ENCODE peak calls at places on chromosomes 3 and 15, in ten cellular contexts. P is left colon; N is activated naive CD4-positive, alpha-beta T cell; A is left lobe of liver; H is A549; F is frontal cortex; R is amniotic stem cell; Z is COLO829; G is GM23248; Y is stimulated activated CD4-positive, alpha-beta T cell treated with anti-CD3 and anti-CD28 coated beads, Interleukin-4, amount 100 ng/mL, for 48 hours. V is an unnamed sample.

GRCh38 chr3:64340636-64341240 is 115.5 kb upstream of the PRICKLE2 start:
- DNase-seq in P (no peak), N (no peak), A (no peak), H (no peak), F (no peak), R (peak), Z (no peak), G (peak), Y (no peak), V (no peak)

GRCh38 chr15:68921926-68922325 is 8.4 kb upstream of the SPESP1 start:
- DNase-seq in P (no peak), N (no peak), A (no peak), H (no peak), F (no peak), R (no peak), Z (no peak), G (peak), Y (no peak), V (no peak)

GRCh38 chr3:150770662-150771061 is 7.7 kb upstream of the SIAH2 start:
- DNase-seq in P (no peak), N (no peak), A (no peak), H (no peak), F (no peak), R (no peak), Z (no peak), G (no peak), Y (no peak), V (no peak)

GRCh38 chr3:152073267-152073666 is 195.5 kb upstream of the MBNL1 start:
- DNase-seq in P (no peak), N (no peak), A (no peak), H (no peak), F (no peak), R (no peak), Z (peak), G (peak), Y (no peak), V (no peak)

GRCh38 chr3:72102057-72102711 is 317.2 kb upstream of the PROK2 start:
- DNase-seq in P (no peak), N (no peak), A (no peak), H (no peak), F (no peak), R (no peak), Z (no peak), G (no peak), Y (no peak), V (no peak)

GRCh38 chr15:48149858-48150257 is 28.2 kb downstream of the MYEF2 start:
- DNase-seq in P (no peak), N (no peak), A (no peak), H (no peak), F (no peak), R (no peak), Z (no peak), G (peak), Y (no peak), V (no peak)

GRCh38 chr3:46491089-46492070 is 6.4 kb upstream of the RTP3 start:
- DNase-seq in P (no peak), N (no peak), A (peak), H (no peak), F (no peak), R (no peak), Z (no peak), G (no peak), Y (no peak), V (no peak)

GRCh38 chr3:136750922-136751258 is 1.3 kb downstream of the STAG1 start:
- DNase-seq in P (no peak), N (no peak), A (no peak), H (no peak), F (no peak), R (no peak), Z (no peak), G (peak), Y (no peak), V (no peak)

GRCh38 chr15:92663250-92663951 is 7.8 kb upstream of the FAM174B start:
- DNase-seq in P (no peak), N (no peak), A (no peak), H (no peak), F (no peak), R (no peak), Z (no peak), G (no peak), Y (no peak), V (no peak)